ENCODE peak calls at places on chromosomes 6 and 20, in five cellular contexts. One of them, this sample, is unnamed.

GRCh38 chr6:104579464-104579863 is 280.3 kb downstream of the HACE1 start:
- DNase-seq in NCI-H774: no peak
- DNase-seq in Panc1: no peak
- DNase-seq in EH: no peak
- DNase-seq in WTC11: no peak
- DNase-seq in this sample: peak; percentile 32

GRCh38 chr20:32440069-32440757 is 82.1 kb downstream of the ASXL1 start:
- DNase-seq in Panc1: no peak
- DNase-seq in WTC11: no peak
- DNase-seq in NCI-H774: no peak
- DNase-seq in EH: no peak
- DNase-seq in this sample: no peak

GRCh38 chr6:44738652-44739141 is 351.2 kb downstream of the CDC5L start:
- DNase-seq in WTC11: no peak
- DNase-seq in EH: peak; percentile 82
- DNase-seq in NCI-H774: no peak
- DNase-seq in Panc1: no peak
- DNase-seq in this sample: peak; percentile 72

GRCh38 chr6:32432050-32432450 is 7.6 kb upstream of the HLA-DRA start:
- DNase-seq in WTC11: no peak
- DNase-seq in Panc1: no peak
- DNase-seq in NCI-H774: no peak
- DNase-seq in EH: peak; percentile 29
- DNase-seq in this sample: peak; percentile 63

GRCh38 chr20:62861732-62862336 is at the start of gene TCFL5:
- DNase-seq in EH: peak; percentile 81
- DNase-seq in Panc1: no peak
- DNase-seq in WTC11: peak; percentile 81
- DNase-seq in NCI-H774: peak; percentile 79
- DNase-seq in this sample: peak; percentile 93

GRCh38 chr20:10536531-10536930 is 101.4 kb downstream of the SLX4IP start:
- DNase-seq in WTC11: peak; percentile 58
- DNase-seq in NCI-H774: peak; percentile 8
- DNase-seq in EH: no peak
- DNase-seq in Panc1: no peak
- DNase-seq in this sample: peak; percentile 68

GRCh38 chr6:16286151-16286522 is 47.8 kb downstream of the GMPR start:
- DNase-seq in NCI-H774: no peak
- DNase-seq in WTC11: peak; percentile 83
- DNase-seq in Panc1: peak; percentile 28
- DNase-seq in EH: peak; percentile 59
- DNase-seq in this sample: peak; percentile 47

GRCh38 chr20:56409521-56409920 is 2.5 kb upstream of the CASS4 start:
- DNase-seq in WTC11: no peak
- DNase-seq in NCI-H774: no peak
- DNase-seq in EH: peak; percentile 34
- DNase-seq in Panc1: no peak
- DNase-seq in this sample: peak; percentile 90

GRCh38 chr6:26375270-26375669 is 7.6 kb upstream of the BTN2A2 start:
- DNase-seq in Panc1: no peak
- DNase-seq in NCI-H774: no peak
- DNase-seq in WTC11: no peak
- DNase-seq in EH: no peak
- DNase-seq in this sample: no peak

GRCh38 chr6:7042056-7042653 is 65.6 kb upstream of the RREB1 start:
- DNase-seq in Panc1: no peak
- DNase-seq in NCI-H774: no peak
- DNase-seq in EH: peak; percentile 49
- DNase-seq in WTC11: no peak
- DNase-seq in this sample: peak; percentile 31

GRCh38 chr20:26218301-26218700 is 521.6 kb upstream of the ZNF337 start:
- DNase-seq in NCI-H774: no peak
- DNase-seq in EH: peak; percentile 72
- DNase-seq in Panc1: no peak
- DNase-seq in WTC11: no peak
- DNase-seq in this sample: peak; percentile 54

GRCh38 chr20:50121858-50122271 is 8.9 kb upstream of the UBE2V1 start:
- DNase-seq in WTC11: no peak
- DNase-seq in NCI-H774: no peak
- DNase-seq in EH: peak; percentile 65
- DNase-seq in Panc1: no peak
- DNase-seq in this sample: peak; percentile 61

GRCh38 chr20:5945963-5946362 is 4.4 kb downstream of the TRMT6 start:
- DNase-seq in Panc1: peak; percentile 28
- DNase-seq in WTC11: no peak
- DNase-seq in NCI-H774: no peak
- DNase-seq in EH: peak; percentile 50
- DNase-seq in this sample: peak; percentile 23

GRCh38 chr6:139602577-139602976 is 228.1 kb upstream of the CITED2 start:
- DNase-seq in WTC11: no peak
- DNase-seq in Panc1: no peak
- DNase-seq in EH: no peak
- DNase-seq in NCI-H774: no peak
- DNase-seq in this sample: no peak

GRCh38 chr20:53559816-53560215 is 33.8 kb downstream of the ZNF217 start:
- DNase-seq in NCI-H774: no peak
- DNase-seq in WTC11: no peak
- DNase-seq in EH: no peak
- DNase-seq in Panc1: no peak
- DNase-seq in this sample: no peak

GRCh38 chr20:57180954-57181353 is 85.5 kb downstream of the BMP7 start:
- DNase-seq in EH: no peak
- DNase-seq in Panc1: no peak
- DNase-seq in NCI-H774: no peak
- DNase-seq in WTC11: no peak
- DNase-seq in this sample: no peak

GRCh38 chr6:116251568-116252384 is 2.1 kb downstream of the TSPYL4 start:
- DNase-seq in NCI-H774: no peak
- DNase-seq in EH: peak; percentile 97
- DNase-seq in Panc1: no peak
- DNase-seq in WTC11: no peak
- DNase-seq in this sample: peak; percentile 92

GRCh38 chr6:139230421-139230840 is 61.4 kb downstream of the TXLNB start:
- DNase-seq in Panc1: no peak
- DNase-seq in EH: peak; percentile 39
- DNase-seq in NCI-H774: peak; percentile 84
- DNase-seq in WTC11: no peak
- DNase-seq in this sample: peak; percentile 48

GRCh38 chr6:17980329-17980728 is 7.1 kb downstream of the KIF13A start:
- DNase-seq in EH: no peak
- DNase-seq in WTC11: no peak
- DNase-seq in NCI-H774: no peak
- DNase-seq in Panc1: no peak
- DNase-seq in this sample: no peak

GRCh38 chr6:107991061-107991460 is 33.1 kb upstream of the SEC63 start:
- DNase-seq in Panc1: no peak
- DNase-seq in EH: peak; percentile 6
- DNase-seq in NCI-H774: no peak
- DNase-seq in WTC11: no peak
- DNase-seq in this sample: no peak

GRCh38 chr6:100353276-100354015 is 111.3 kb downstream of the SIM1 start:
- DNase-seq in NCI-H774: no peak
- DNase-seq in EH: peak; percentile 85
- DNase-seq in Panc1: no peak
- DNase-seq in WTC11: no peak
- DNase-seq in this sample: peak; percentile 79

GRCh38 chr6:74585779-74586178 is 620.1 kb downstream of the COL12A1 start:
- DNase-seq in EH: peak; percentile 58
- DNase-seq in Panc1: no peak
- DNase-seq in NCI-H774: no peak
- DNase-seq in WTC11: no peak
- DNase-seq in this sample: peak; percentile 64

GRCh38 chr20:17568972-17569471 is 853 bp upstream of the DSTN start:
- DNase-seq in NCI-H774: peak; percentile 49
- DNase-seq in Panc1: peak; percentile 90
- DNase-seq in WTC11: peak; percentile 54
- DNase-seq in EH: peak; percentile 100
- DNase-seq in this sample: peak; percentile 96

GRCh38 chr6:144217264-144217663 is 66.9 kb downstream of the STX11 start:
- DNase-seq in EH: peak; percentile 21
- DNase-seq in Panc1: no peak
- DNase-seq in WTC11: no peak
- DNase-seq in NCI-H774: no peak
- DNase-seq in this sample: peak; percentile 30

GRCh38 chr6:154139894-154140293 is 100.9 kb downstream of the OPRM1 start:
- DNase-seq in NCI-H774: no peak
- DNase-seq in Panc1: no peak
- DNase-seq in EH: no peak
- DNase-seq in WTC11: no peak
- DNase-seq in this sample: no peak

GRCh38 chr6:53750112-53750511 is 44.7 kb upstream of the LRRC1 start:
- DNase-seq in WTC11: no peak
- DNase-seq in EH: no peak
- DNase-seq in NCI-H774: no peak
- DNase-seq in Panc1: no peak
- DNase-seq in this sample: no peak

GRCh38 chr6:28985396-28986164 is 19.5 kb downstream of the ZNF311 start:
- DNase-seq in EH: peak; percentile 98
- DNase-seq in WTC11: peak; percentile 87
- DNase-seq in Panc1: peak; percentile 97
- DNase-seq in NCI-H774: peak; percentile 93
- DNase-seq in this sample: peak; percentile 99

GRCh38 chr20:7967199-7967844 is 27.1 kb upstream of the HAO1 start:
- DNase-seq in Panc1: no peak
- DNase-seq in WTC11: no peak
- DNase-seq in EH: peak; percentile 88
- DNase-seq in NCI-H774: no peak
- DNase-seq in this sample: peak; percentile 61

GRCh38 chr6:25499851-25500250 is 152.2 kb upstream of the SCGN start:
- DNase-seq in EH: peak; percentile 72
- DNase-seq in Panc1: no peak
- DNase-seq in NCI-H774: no peak
- DNase-seq in WTC11: no peak
- DNase-seq in this sample: peak; percentile 12

GRCh38 chr20:14406495-14406894 is 69.1 kb upstream of the FLRT3 start:
- DNase-seq in WTC11: no peak
- DNase-seq in NCI-H774: no peak
- DNase-seq in EH: peak; percentile 69
- DNase-seq in Panc1: peak; percentile 59
- DNase-seq in this sample: peak; percentile 11

GRCh38 chr6:119145111-119145510 is 66.6 kb upstream of the FAM184A start:
- DNase-seq in Panc1: no peak
- DNase-seq in NCI-H774: no peak
- DNase-seq in WTC11: no peak
- DNase-seq in EH: no peak
- DNase-seq in this sample: no peak

GRCh38 chr6:170279977-170280688 is 10.7 kb downstream of the DLL1 start:
- DNase-seq in WTC11: peak; percentile 55
- DNase-seq in Panc1: peak; percentile 33
- DNase-seq in EH: peak; percentile 28
- DNase-seq in NCI-H774: peak; percentile 97
- DNase-seq in this sample: peak; percentile 32

GRCh38 chr6:88870728-88871330 is 92.6 kb downstream of the RNGTT start:
- DNase-seq in NCI-H774: peak; percentile 70
- DNase-seq in Panc1: no peak
- DNase-seq in EH: peak; percentile 64
- DNase-seq in WTC11: no peak
- DNase-seq in this sample: peak; percentile 78

GRCh38 chr20:41900292-41900691 is 282.1 kb upstream of the CHD6 start:
- DNase-seq in NCI-H774: no peak
- DNase-seq in EH: no peak
- DNase-seq in WTC11: no peak
- DNase-seq in Panc1: no peak
- DNase-seq in this sample: no peak

GRCh38 chr6:34760108-34760507 is 2.8 kb downstream of the SNRPC start:
- DNase-seq in WTC11: no peak
- DNase-seq in Panc1: no peak
- DNase-seq in EH: no peak
- DNase-seq in NCI-H774: no peak
- DNase-seq in this sample: no peak

GRCh38 chr6:42179956-42180335 is 6.8 kb downstream of the GUCA1A start:
- DNase-seq in WTC11: no peak
- DNase-seq in Panc1: no peak
- DNase-seq in EH: no peak
- DNase-seq in NCI-H774: no peak
- DNase-seq in this sample: no peak

GRCh38 chr6:158517581-158517980 is 42.3 kb upstream of the TMEM181 start:
- DNase-seq in EH: peak; percentile 8
- DNase-seq in NCI-H774: no peak
- DNase-seq in WTC11: no peak
- DNase-seq in Panc1: no peak
- DNase-seq in this sample: no peak

GRCh38 chr6:15365273-15365687 is 119.4 kb downstream of the JARID2 start:
- DNase-seq in NCI-H774: peak; percentile 85
- DNase-seq in Panc1: no peak
- DNase-seq in EH: peak; percentile 93
- DNase-seq in WTC11: peak; percentile 33
- DNase-seq in this sample: peak; percentile 93